ENCODE peak calls at places on chromosomes 5 and 9, in five cellular contexts. One of them, this sample, is unnamed.

GRCh38 chr9:72979405-72980100 is 26.7 kb upstream of the ALDH1A1 start:
- DNase-seq in ovary: no peak
- DNase-seq in kidney epithelial cell: no peak
- DNase-seq in endothelial cell: no peak
- DNase-seq in psoas muscle: no peak
- DNase-seq in this sample: no peak

GRCh38 chr5:134503088-134503936 is 22.2 kb upstream of the JADE2 start:
- DNase-seq in psoas muscle: peak; percentile 86
- DNase-seq in endothelial cell: peak; percentile 32
- DNase-seq in ovary: peak; percentile 65
- DNase-seq in kidney epithelial cell: peak; percentile 99
- DNase-seq in this sample: no peak

GRCh38 chr5:169248520-169248919 is 52.4 kb downstream of the SLIT3 start:
- DNase-seq in psoas muscle: no peak
- DNase-seq in ovary: no peak
- DNase-seq in endothelial cell: no peak
- DNase-seq in kidney epithelial cell: no peak
- DNase-seq in this sample: no peak

GRCh38 chr5:154714271-154714986 is 40.7 kb upstream of the LARP1 start:
- DNase-seq in psoas muscle: no peak
- DNase-seq in ovary: no peak
- DNase-seq in endothelial cell: no peak
- DNase-seq in kidney epithelial cell: no peak
- DNase-seq in this sample: no peak

GRCh38 chr5:127961006-127961763 is 122.4 kb upstream of the SLC12A2 start:
- DNase-seq in ovary: no peak
- DNase-seq in endothelial cell: no peak
- DNase-seq in kidney epithelial cell: no peak
- DNase-seq in psoas muscle: no peak
- DNase-seq in this sample: no peak

GRCh38 chr5:59416441-59416840 is 477.1 kb downstream of the PDE4D start:
- DNase-seq in kidney epithelial cell: no peak
- DNase-seq in ovary: no peak
- DNase-seq in psoas muscle: no peak
- DNase-seq in endothelial cell: no peak
- DNase-seq in this sample: no peak

GRCh38 chr5:31407921-31408714 is 123.8 kb downstream of the DROSHA start:
- DNase-seq in kidney epithelial cell: peak; percentile 41
- DNase-seq in ovary: no peak
- DNase-seq in endothelial cell: no peak
- DNase-seq in psoas muscle: no peak
- DNase-seq in this sample: no peak

GRCh38 chr9:127149463-127150390 is 27.3 kb upstream of the ANGPTL2 start:
- DNase-seq in kidney epithelial cell: no peak
- DNase-seq in endothelial cell: no peak
- DNase-seq in psoas muscle: no peak
- DNase-seq in ovary: peak; percentile 13
- DNase-seq in this sample: no peak

GRCh38 chr9:86405926-86406325 is 51.7 kb upstream of the TUT7 start:
- DNase-seq in endothelial cell: no peak
- DNase-seq in kidney epithelial cell: peak; percentile 80
- DNase-seq in psoas muscle: no peak
- DNase-seq in ovary: no peak
- DNase-seq in this sample: no peak

GRCh38 chr5:1948111-1948510 is 65.4 kb upstream of the IRX4 start:
- DNase-seq in endothelial cell: peak; percentile 42
- DNase-seq in ovary: no peak
- DNase-seq in kidney epithelial cell: no peak
- DNase-seq in psoas muscle: no peak
- DNase-seq in this sample: no peak

GRCh38 chr9:100670719-100671118 is 92.8 kb downstream of the CAVIN4 start:
- DNase-seq in endothelial cell: no peak
- DNase-seq in ovary: no peak
- DNase-seq in kidney epithelial cell: peak; percentile 25
- DNase-seq in psoas muscle: no peak
- DNase-seq in this sample: no peak

GRCh38 chr5:165202144-165202910 is 1696.9 kb downstream of the MAT2B start:
- DNase-seq in psoas muscle: no peak
- DNase-seq in ovary: no peak
- DNase-seq in endothelial cell: no peak
- DNase-seq in kidney epithelial cell: no peak
- DNase-seq in this sample: peak; percentile 18

GRCh38 chr5:122078116-122078865 is at the start of gene LOX:
- DNase-seq in endothelial cell: peak; percentile 37
- DNase-seq in ovary: peak; percentile 74
- DNase-seq in kidney epithelial cell: no peak
- DNase-seq in psoas muscle: peak; percentile 78
- DNase-seq in this sample: peak; percentile 66

GRCh38 chr9:89318123-89319014 is at the start of gene SECISBP2:
- DNase-seq in kidney epithelial cell: peak; percentile 80
- DNase-seq in psoas muscle: peak; percentile 97
- DNase-seq in ovary: peak; percentile 98
- DNase-seq in endothelial cell: peak; percentile 96
- DNase-seq in this sample: peak; percentile 93

GRCh38 chr5:127042593-127042992 is 12.2 kb upstream of the MARCHF3 start:
- DNase-seq in psoas muscle: no peak
- DNase-seq in kidney epithelial cell: no peak
- DNase-seq in endothelial cell: no peak
- DNase-seq in ovary: no peak
- DNase-seq in this sample: no peak

GRCh38 chr9:19946446-19947109 is 157.7 kb upstream of the SLC24A2 start:
- DNase-seq in endothelial cell: no peak
- DNase-seq in psoas muscle: no peak
- DNase-seq in kidney epithelial cell: no peak
- DNase-seq in ovary: no peak
- DNase-seq in this sample: no peak